ENCODE peak calls at places on chromosomes 5 and 9, in four cellular contexts. Z is uterus; P is sigmoid colon; J is CD4-positive, CD25-positive, alpha-beta regulatory T cell. O is an unnamed sample.

GRCh38 chr5:179805529-179806249 is 977 bp downstream of the MGAT4B start:
- DNase-seq in Z (no peak), J (no peak), P (peak; percentile 77), O (no peak)

GRCh38 chr9:82106536-82106935 is 118.0 kb downstream of the SPATA31D1 start:
- DNase-seq in J (no peak), P (no peak), Z (no peak), O (no peak)

GRCh38 chr5:73815631-73816030 is 189.6 kb downstream of the ARHGEF28 start:
- DNase-seq in J (no peak), Z (no peak), P (no peak), O (no peak)

GRCh38 chr5:162488077-162488476 is 420.5 kb downstream of the GABRG2 start:
- DNase-seq in Z (no peak), J (no peak), P (no peak), O (no peak)

GRCh38 chr9:32069169-32069813 is 315.2 kb upstream of the ACO1 start:
- DNase-seq in J (no peak), P (no peak), Z (no peak), O (no peak)

GRCh38 chr9:113708821-113709713 is 167.0 kb upstream of the ZNF618 start:
- DNase-seq in J (no peak), P (no peak), Z (no peak), O (no peak)

GRCh38 chr5:125348221-125348692 is 601.8 kb upstream of the ZNF608 start:
- DNase-seq in J (no peak), Z (no peak), P (no peak), O (no peak)

GRCh38 chr5:175263776-175264175 is 180.2 kb downstream of the DRD1 start:
- DNase-seq in J (no peak), P (no peak), Z (no peak), O (no peak)

GRCh38 chr5:141349917-141350619 is at the start of gene PCDHGB1:
- DNase-seq in P (no peak), J (no peak), Z (no peak), O (no peak)

GRCh38 chr5:156367602-156368001 is 40.6 kb downstream of the SGCD start:
- DNase-seq in J (no peak), P (no peak), Z (no peak), O (no peak)

GRCh38 chr9:10855847-10856246 is 243.0 kb upstream of the PTPRD start:
- DNase-seq in Z (no peak), J (no peak), P (no peak), O (no peak)

GRCh38 chr9:124399323-124399962 is 15.8 kb downstream of the PSMB7 start:
- DNase-seq in P (no peak), Z (peak; percentile 54), J (no peak), O (no peak)

GRCh38 chr5:157115502-157115901 is 6.7 kb upstream of the HAVCR2 start:
- DNase-seq in J (no peak), Z (no peak), P (no peak), O (no peak)

GRCh38 chr9:12785251-12785880 is 10.5 kb downstream of the LURAP1L start:
- DNase-seq in Z (peak; percentile 56), P (peak; percentile 97), J (no peak), O (no peak)

GRCh38 chr5:13201022-13201421 is 743.5 kb downstream of the DNAH5 start:
- DNase-seq in P (no peak), J (no peak), Z (no peak), O (no peak)

GRCh38 chr9:106069241-106069640 is 374.9 kb downstream of the TMEM38B start:
- DNase-seq in P (no peak), Z (no peak), J (no peak), O (no peak)

GRCh38 chr9:70080481-70081119 is 37.0 kb downstream of the MAMDC2 start:
- DNase-seq in Z (peak; percentile 65), P (peak; percentile 78), J (no peak), O (no peak)

GRCh38 chr5:101785090-101785489 is 511.0 kb downstream of the SLCO4C1 start:
- DNase-seq in Z (no peak), P (no peak), J (no peak), O (no peak)

GRCh38 chr5:66779535-66779934 is 183.3 kb downstream of the MAST4 start:
- DNase-seq in Z (no peak), J (no peak), P (no peak), O (no peak)

GRCh38 chr5:178305801-178306200 is 73.2 kb upstream of the PHYKPL start:
- DNase-seq in J (no peak), Z (no peak), P (peak; percentile 49), O (no peak)

GRCh38 chr9:69122086-69122390 is 52.0 kb upstream of the TJP2 start:
- DNase-seq in Z (peak; percentile 50), P (peak; percentile 74), J (no peak), O (no peak)

GRCh38 chr5:72749362-72749997 is 67.0 kb upstream of the TNPO1 start:
- DNase-seq in P (no peak), J (no peak), Z (no peak), O (no peak)

GRCh38 chr5:179870403-179870903 is 11.8 kb upstream of the MRNIP start:
- DNase-seq in P (no peak), J (no peak), Z (peak; percentile 62), O (no peak)

GRCh38 chr5:154587123-154587725 is 109.2 kb upstream of the HAND1 start:
- DNase-seq in P (no peak), Z (no peak), J (no peak), O (no peak)

GRCh38 chr5:1926471-1927341 is 44.0 kb upstream of the IRX4 start:
- DNase-seq in Z (no peak), P (no peak), J (no peak), O (no peak)

GRCh38 chr5:69418559-69418958 is 3.6 kb downstream of the MARVELD2 start:
- DNase-seq in J (no peak), P (no peak), Z (no peak), O (no peak)

GRCh38 chr5:69416180-69416579 is 1.3 kb downstream of the MARVELD2 start:
- DNase-seq in Z (no peak), P (no peak), J (no peak), O (no peak)

GRCh38 chr5:69414885-69415583 is at the start of gene MARVELD2:
- DNase-seq in Z (peak; percentile 20), J (peak; percentile 33), P (no peak), O (peak; percentile 7)

GRCh38 chr5:69416699-69417098 is 1.8 kb downstream of the MARVELD2 start:
- DNase-seq in J (no peak), Z (no peak), P (no peak), O (no peak)

DNA sequence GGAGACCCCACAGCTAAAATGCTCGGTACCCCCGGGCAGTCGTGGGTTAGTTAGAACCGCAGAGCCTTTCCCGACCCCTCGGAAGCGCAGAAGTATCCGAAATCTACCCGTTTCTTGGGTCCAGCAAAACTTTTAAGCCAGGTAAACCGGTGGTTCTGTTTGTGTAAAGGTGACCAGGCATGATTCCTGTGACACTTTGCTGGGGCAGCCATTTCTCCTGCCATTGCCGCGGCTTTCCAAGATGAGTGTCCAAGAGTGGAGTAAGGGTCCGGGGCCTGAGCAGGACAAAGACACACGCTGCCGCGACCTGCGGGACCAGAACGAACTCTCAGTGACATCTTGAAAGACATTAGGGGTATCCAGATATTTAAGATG is 655 bp downstream of the MARVELD2 start:
- DNase-seq in P (no peak), J (no peak), Z (no peak), O (no peak)
- H3K27ac ChIP-seq in P (no peak overlapping the region), J (no peak overlapping the region), Z (no peak overlapping the region), O (no peak overlapping the region)

GRCh38 chr5:181100121-181101015 is 30.6 kb downstream of the OR2V1 start:
- DNase-seq in J (no peak), Z (no peak), P (no peak), O (no peak)
- H3K4me3 ChIP-seq in J (no peak overlapping the region), Z (no peak overlapping the region), P (no peak overlapping the region), O (no peak overlapping the region)

GRCh38 chr9:115938479-115938878 is 215.1 kb upstream of the PAPPA start:
- DNase-seq in Z (no peak), J (no peak), P (no peak), O (no peak)
- H3K27ac ChIP-seq in Z (no peak overlapping the region), J (no peak overlapping the region), P (no peak overlapping the region), O (no peak overlapping the region)

GRCh38 chr5:35851282-35851681 is 5.4 kb upstream of the IL7R start:
- DNase-seq in Z (no peak), P (no peak), J (no peak), O (no peak)
- H3K4me3 ChIP-seq in Z (peak overlapping the region; percentile 33), P (no peak overlapping the region), J (peak overlapping the region; percentile 34), O (no peak overlapping the region)

GRCh38 chr5:54457094-54457531 is 1.6 kb downstream of the HSPB3 start:
- DNase-seq in J (no peak), P (no peak), Z (no peak), O (no peak)
- H3K27ac ChIP-seq in J (no peak overlapping the region), P (peak overlapping the region; percentile 82), Z (peak overlapping the region; percentile 73), O (no peak overlapping the region)

DNA sequence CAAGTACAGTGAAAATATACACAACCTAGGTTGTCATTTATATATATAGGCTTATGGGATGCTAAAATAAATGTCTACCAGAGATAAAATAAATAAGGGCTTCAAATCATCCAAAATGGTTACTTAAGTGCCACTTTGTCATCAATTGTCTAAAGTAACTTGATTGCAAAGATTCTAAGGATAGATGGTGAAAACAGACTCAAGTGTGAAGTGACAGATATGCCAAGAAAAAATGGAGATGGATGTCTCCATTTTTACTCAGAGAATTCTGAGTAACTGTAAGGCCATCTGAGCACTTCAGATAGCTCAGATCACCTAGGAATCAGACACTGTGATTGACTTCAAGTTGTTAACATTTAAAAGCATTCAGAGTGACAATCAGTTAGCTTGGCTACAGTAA is 824.3 kb downstream of the PRELID2 start:
- DNase-seq in P (no peak), Z (no peak), J (no peak), O (no peak)
- H3K4me3 ChIP-seq in P (no peak overlapping the region), Z (no peak overlapping the region), J (no peak overlapping the region), O (no peak overlapping the region)

GRCh38 chr5:173554989-173555705 is 61.3 kb downstream of the BOD1 start:
- DNase-seq in Z (no peak), J (no peak), P (peak; percentile 62), O (no peak)
- H3K27ac ChIP-seq in Z (no peak overlapping the region), J (no peak overlapping the region), P (peak overlapping the region; percentile 48), O (no peak overlapping the region)

GRCh38 chr5:57696005-57696755 is 213.6 kb upstream of the ACTBL2 start:
- DNase-seq in Z (no peak), P (no peak), J (no peak), O (no peak)

GRCh38 chr5:57690724-57691123 is 208.1 kb upstream of the ACTBL2 start:
- DNase-seq in P (no peak), J (no peak), Z (no peak), O (no peak)

GRCh38 chr5:57695179-57695578 is 212.6 kb upstream of the ACTBL2 start:
- DNase-seq in J (no peak), Z (no peak), P (no peak), O (no peak)

GRCh38 chr5:57693488-57694305 is 211.1 kb upstream of the ACTBL2 start:
- DNase-seq in Z (no peak), P (no peak), J (no peak), O (no peak)

GRCh38 chr5:57692582-57693487 is 210.2 kb upstream of the ACTBL2 start:
- DNase-seq in Z (peak; percentile 60), J (no peak), P (peak; percentile 86), O (no peak)
- H3K4me3 ChIP-seq in Z (no peak overlapping the region), J (no peak overlapping the region), P (no peak overlapping the region), O (no peak overlapping the region)

GRCh38 chr5:135211791-135212190 is 177.8 kb upstream of the PITX1 start:
- DNase-seq in J (no peak), Z (no peak), P (no peak), O (no peak)
- H3K27ac ChIP-seq in J (no peak overlapping the region), Z (peak overlapping the region; percentile 63), P (peak overlapping the region; percentile 85), O (no peak overlapping the region)

GRCh38 chr5:88872971-88873370 is 10.0 kb downstream of the MEF2C start:
- DNase-seq in P (no peak), J (no peak), Z (no peak), O (no peak)
- H3K4me3 ChIP-seq in P (no peak overlapping the region), J (no peak overlapping the region), Z (no peak overlapping the region), O (no peak overlapping the region)

O was measured in naive thymus-derived CD4-positive, alpha-beta T cell.